ENCODE peak calls at places on chromosome 21, in six cellular contexts. One of them, this sample, is unnamed.

GRCh38 chr21:15023782-15024181 is 41.0 kb downstream of the NRIP1 start:
- DNase-seq in pancreas: no peak
- DNase-seq in adrenal gland: no peak
- DNase-seq in RWPE2: no peak
- DNase-seq in psoas muscle: no peak
- DNase-seq in B cell: no peak
- DNase-seq in this sample: no peak

GRCh38 chr21:15037095-15037730 is 27.6 kb downstream of the NRIP1 start:
- DNase-seq in pancreas: no peak
- DNase-seq in adrenal gland: no peak
- DNase-seq in RWPE2: no peak
- DNase-seq in psoas muscle: no peak
- DNase-seq in B cell: no peak
- DNase-seq in this sample: no peak

GRCh38 chr21:18603246-18603645 is 199.7 kb upstream of the TMPRSS15 start:
- DNase-seq in pancreas: no peak
- DNase-seq in adrenal gland: no peak
- DNase-seq in RWPE2: no peak
- DNase-seq in psoas muscle: no peak
- DNase-seq in B cell: no peak
- DNase-seq in this sample: no peak

GRCh38 chr21:30391615-30392014 is 4.2 kb upstream of the KRTAP13-1 start:
- DNase-seq in pancreas: no peak
- DNase-seq in adrenal gland: no peak
- DNase-seq in RWPE2: no peak
- DNase-seq in psoas muscle: no peak
- DNase-seq in B cell: no peak
- DNase-seq in this sample: no peak

GRCh38 chr21:14736162-14736561 is 190.0 kb upstream of the SAMSN1 start:
- DNase-seq in pancreas: no peak
- DNase-seq in adrenal gland: no peak
- DNase-seq in RWPE2: no peak
- DNase-seq in psoas muscle: no peak
- DNase-seq in B cell: no peak
- DNase-seq in this sample: no peak

GRCh38 chr21:25584833-25585232 is 22.4 kb downstream of the MRPL39 start:
- DNase-seq in pancreas: no peak
- DNase-seq in adrenal gland: no peak
- DNase-seq in RWPE2: no peak
- DNase-seq in psoas muscle: no peak
- DNase-seq in B cell: no peak
- DNase-seq in this sample: no peak

GRCh38 chr21:37263827-37264226 is 3.3 kb downstream of the VPS26C start:
- DNase-seq in pancreas: no peak
- DNase-seq in adrenal gland: peak
- DNase-seq in RWPE2: no peak
- DNase-seq in psoas muscle: no peak
- DNase-seq in B cell: no peak
- DNase-seq in this sample: no peak

GRCh38 chr21:14533555-14534400 is 12.3 kb downstream of the SAMSN1 start:
- DNase-seq in pancreas: no peak
- DNase-seq in adrenal gland: no peak
- DNase-seq in RWPE2: no peak
- DNase-seq in psoas muscle: no peak
- DNase-seq in B cell: peak
- DNase-seq in this sample: no peak

GRCh38 chr21:14989359-14989758 is 75.4 kb downstream of the NRIP1 start:
- DNase-seq in pancreas: no peak
- DNase-seq in adrenal gland: no peak
- DNase-seq in RWPE2: no peak
- DNase-seq in psoas muscle: no peak
- DNase-seq in B cell: no peak
- DNase-seq in this sample: no peak

GRCh38 chr21:35932232-35932911 is 128.0 kb downstream of the SETD4 start:
- DNase-seq in pancreas: no peak
- DNase-seq in adrenal gland: peak
- DNase-seq in RWPE2: no peak
- DNase-seq in psoas muscle: peak
- DNase-seq in B cell: peak
- DNase-seq in this sample: peak

GRCh38 chr21:32348604-32349332 is 44.0 kb downstream of the URB1 start:
- DNase-seq in pancreas: no peak
- DNase-seq in adrenal gland: no peak
- DNase-seq in RWPE2: no peak
- DNase-seq in psoas muscle: no peak
- DNase-seq in B cell: no peak
- DNase-seq in this sample: no peak

GRCh38 chr21:35643176-35643575 is 417.1 kb downstream of the SETD4 start:
- DNase-seq in pancreas: no peak
- DNase-seq in adrenal gland: no peak
- DNase-seq in RWPE2: no peak
- DNase-seq in psoas muscle: no peak
- DNase-seq in B cell: no peak
- DNase-seq in this sample: no peak

GRCh38 chr21:35457097-35457496 is 408.0 kb upstream of the RUNX1 start:
- DNase-seq in pancreas: no peak
- DNase-seq in adrenal gland: no peak
- DNase-seq in RWPE2: no peak
- DNase-seq in psoas muscle: no peak
- DNase-seq in B cell: no peak
- DNase-seq in this sample: no peak

GRCh38 chr21:34728479-34728878 is 59.7 kb downstream of the CLIC6 start:
- DNase-seq in pancreas: no peak
- DNase-seq in adrenal gland: no peak
- DNase-seq in RWPE2: no peak
- DNase-seq in psoas muscle: no peak
- DNase-seq in B cell: no peak
- DNase-seq in this sample: no peak

GRCh38 chr21:36470294-36470693 is 9.6 kb downstream of the CLDN14 start:
- DNase-seq in pancreas: no peak
- DNase-seq in adrenal gland: no peak
- DNase-seq in RWPE2: no peak
- DNase-seq in psoas muscle: no peak
- DNase-seq in B cell: no peak
- DNase-seq in this sample: no peak

GRCh38 chr21:31343680-31344480 is at the start of gene TIAM1:
- DNase-seq in pancreas: no peak
- DNase-seq in adrenal gland: peak
- DNase-seq in RWPE2: no peak
- DNase-seq in psoas muscle: peak
- DNase-seq in B cell: no peak
- DNase-seq in this sample: peak

GRCh38 chr21:37792046-37792445 is 124.2 kb downstream of the KCNJ6 start:
- DNase-seq in pancreas: no peak
- DNase-seq in adrenal gland: no peak
- DNase-seq in RWPE2: no peak
- DNase-seq in psoas muscle: no peak
- DNase-seq in B cell: no peak
- DNase-seq in this sample: no peak

GRCh38 chr21:39084073-39084472 is 99.2 kb downstream of the PSMG1 start:
- DNase-seq in pancreas: no peak
- DNase-seq in adrenal gland: no peak
- DNase-seq in RWPE2: no peak
- DNase-seq in psoas muscle: no peak
- DNase-seq in B cell: no peak
- DNase-seq in this sample: no peak
- TF ChIP-seq CTCF in pancreas: no peak
- TF ChIP-seq CTCF in adrenal gland: no peak
- TF ChIP-seq CTCF in RWPE2: no peak
- TF ChIP-seq CTCF in psoas muscle: no peak
- TF ChIP-seq CTCF in B cell: no peak
- TF ChIP-seq CTCF in this sample: no peak

GRCh38 chr21:27108228-27108627 is 141.3 kb upstream of the ADAMTS5 start:
- DNase-seq in pancreas: no peak
- DNase-seq in adrenal gland: no peak
- DNase-seq in RWPE2: no peak
- DNase-seq in psoas muscle: no peak
- DNase-seq in B cell: no peak
- DNase-seq in this sample: no peak
- TF ChIP-seq CTCF in pancreas: no peak
- TF ChIP-seq CTCF in adrenal gland: no peak
- TF ChIP-seq CTCF in RWPE2: no peak
- TF ChIP-seq CTCF in psoas muscle: no peak
- TF ChIP-seq CTCF in B cell: no peak
- TF ChIP-seq CTCF in this sample: no peak

GRCh38 chr21:43719748-43720538 is 1.0 kb downstream of the PDXK start:
- DNase-seq in pancreas: peak
- DNase-seq in adrenal gland: peak
- DNase-seq in RWPE2: no peak
- DNase-seq in psoas muscle: peak
- DNase-seq in B cell: peak
- DNase-seq in this sample: no peak

GRCh38 chr21:43720539-43721224 is 1.8 kb downstream of the PDXK start:
- DNase-seq in pancreas: peak
- DNase-seq in adrenal gland: no peak
- DNase-seq in RWPE2: no peak
- DNase-seq in psoas muscle: no peak
- DNase-seq in B cell: no peak
- DNase-seq in this sample: no peak

GRCh38 chr21:43717967-43718871 is 710 bp upstream of the PDXK start:
- DNase-seq in pancreas: peak
- DNase-seq in adrenal gland: no peak
- DNase-seq in RWPE2: no peak
- DNase-seq in psoas muscle: peak
- DNase-seq in B cell: no peak
- DNase-seq in this sample: no peak

GRCh38 chr21:43717166-43717853 is 1.6 kb upstream of the PDXK start:
- DNase-seq in pancreas: peak
- DNase-seq in adrenal gland: no peak
- DNase-seq in RWPE2: no peak
- DNase-seq in psoas muscle: peak
- DNase-seq in B cell: no peak
- DNase-seq in this sample: no peak

DNA sequence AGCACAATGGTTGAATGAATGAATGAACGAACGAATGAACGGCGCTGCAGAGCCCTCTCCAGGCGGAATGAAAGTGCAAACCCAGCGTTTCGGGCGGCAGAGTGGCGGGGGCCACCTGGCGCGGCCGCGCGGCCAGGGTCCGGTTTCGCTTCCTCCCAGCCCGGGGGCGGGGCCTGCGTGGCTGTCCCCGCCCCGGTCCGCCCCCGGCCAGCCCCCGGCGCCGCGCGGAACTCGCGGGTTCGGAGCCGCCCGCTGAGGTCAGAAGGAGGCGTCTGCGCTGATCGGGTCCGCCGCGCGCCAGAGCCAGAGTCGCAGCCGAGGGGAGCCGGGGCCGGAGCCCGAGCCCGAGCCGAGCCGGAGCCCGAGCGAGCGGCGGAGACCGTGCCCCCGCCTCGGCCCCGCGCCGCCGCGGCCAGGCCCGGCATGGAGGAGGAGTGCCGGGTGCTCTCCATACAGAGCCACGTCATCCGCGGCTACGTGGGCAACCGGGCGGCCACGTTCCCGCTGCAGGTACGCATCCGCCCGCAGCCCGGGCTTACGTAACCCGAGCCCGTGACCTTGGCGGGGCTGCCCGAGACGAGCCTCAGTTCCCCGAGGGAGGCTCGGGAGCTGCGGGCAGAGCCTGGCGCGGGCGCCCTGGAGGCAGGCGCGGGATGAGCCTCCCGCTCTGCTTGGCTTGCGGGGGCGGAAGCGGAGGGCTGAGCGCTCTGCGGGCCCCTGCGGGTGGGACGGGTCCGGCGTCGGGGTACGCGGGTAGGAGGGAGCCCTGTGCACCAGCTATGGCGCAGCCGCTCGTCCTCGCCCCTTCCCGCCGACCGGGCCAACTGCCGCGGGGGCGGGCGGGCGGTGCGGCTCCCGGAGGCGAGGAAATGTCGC is at the start of gene PDXK:
- DNase-seq in pancreas: peak
- DNase-seq in adrenal gland: peak
- DNase-seq in RWPE2: peak
- DNase-seq in psoas muscle: peak
- DNase-seq in B cell: peak
- DNase-seq in this sample: peak
- TF ChIP-seq CTCF in pancreas: no peak
- TF ChIP-seq CTCF in adrenal gland: no peak
- TF ChIP-seq CTCF in RWPE2: peak
- TF ChIP-seq CTCF in psoas muscle: no peak
- TF ChIP-seq CTCF in B cell: peak
- TF ChIP-seq CTCF in this sample: no peak

DNA sequence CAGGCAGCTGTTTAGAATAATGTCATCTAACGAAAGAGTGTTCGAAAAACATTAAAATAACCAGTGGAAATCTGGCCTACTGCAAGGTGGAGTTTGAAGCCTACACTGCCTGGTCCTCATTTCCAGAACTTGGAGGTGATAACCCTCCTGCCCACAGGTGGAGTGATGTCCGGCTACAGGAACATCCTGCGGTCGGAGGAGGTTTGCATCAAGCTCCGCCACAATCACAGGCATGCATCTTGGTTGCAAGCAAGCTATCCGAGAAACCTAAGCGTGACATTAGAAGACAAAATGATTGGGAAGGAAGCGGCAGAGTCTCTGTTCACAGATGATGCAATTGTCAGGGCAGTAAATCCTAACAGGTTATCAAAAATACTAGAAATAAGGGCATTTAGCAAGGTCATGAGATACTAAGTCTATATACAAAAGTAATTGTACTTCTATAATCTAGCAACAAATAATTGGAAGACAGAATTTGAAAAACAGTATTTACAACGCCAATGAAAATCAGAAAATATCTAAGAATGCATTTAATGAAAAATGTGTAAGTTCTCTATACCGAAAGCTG is 4.5 kb upstream of the SLC19A1 start:
- DNase-seq in pancreas: no peak
- DNase-seq in adrenal gland: no peak
- DNase-seq in RWPE2: no peak
- DNase-seq in psoas muscle: peak
- DNase-seq in B cell: no peak
- DNase-seq in this sample: no peak
- TF ChIP-seq CTCF in pancreas: no peak
- TF ChIP-seq CTCF in adrenal gland: no peak
- TF ChIP-seq CTCF in RWPE2: no peak
- TF ChIP-seq CTCF in psoas muscle: no peak
- TF ChIP-seq CTCF in B cell: no peak
- TF ChIP-seq CTCF in this sample: no peak

DNA sequence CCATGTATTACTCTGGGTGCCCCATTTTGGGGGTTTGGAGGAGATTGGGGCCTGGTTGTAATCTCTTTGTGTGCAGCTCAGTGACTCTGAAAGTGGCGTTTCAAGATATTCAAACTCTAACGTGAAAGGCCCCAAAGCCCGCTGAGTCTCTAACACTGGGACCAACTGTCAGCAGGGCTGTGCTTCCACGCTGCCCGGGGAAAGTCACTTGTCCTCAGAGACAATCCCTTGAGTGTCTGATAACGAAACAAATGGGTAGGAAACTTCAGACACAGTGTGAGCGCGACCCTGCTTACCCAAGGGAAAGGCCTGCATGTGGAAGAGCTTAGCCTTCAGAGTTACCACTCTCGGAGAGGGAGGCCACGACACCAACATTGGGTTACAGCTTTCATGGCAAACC is 832 bp downstream of the UBASH3A start:
- DNase-seq in pancreas: no peak
- DNase-seq in adrenal gland: no peak
- DNase-seq in RWPE2: no peak
- DNase-seq in psoas muscle: no peak
- DNase-seq in B cell: no peak
- DNase-seq in this sample: no peak
- TF ChIP-seq CTCF in pancreas: no peak
- TF ChIP-seq CTCF in adrenal gland: no peak
- TF ChIP-seq CTCF in RWPE2: no peak
- TF ChIP-seq CTCF in psoas muscle: no peak
- TF ChIP-seq CTCF in B cell: no peak
- TF ChIP-seq CTCF in this sample: no peak

This sample was measured in testis.